ENCODE peak calls at places on chromosome 7, in seven cellular contexts. V is Peyer's patch; Q is CD8-positive, alpha-beta T cell; I is spleen; X is fibroblast of lung; B is Panc1; E is AG04450. R is an unnamed sample. For H3K9me3, the result is how much of the 10 kb centered on the place peaks cover.

GRCh38 chr7:88044069-88044468 is 110.0 kb downstream of the ADAM22 start:
- DNase-seq in V (no peak), Q (no peak), I (no peak), X (no peak), B (no peak), E (no peak), R (no peak)

GRCh38 chr7:2934984-2935740 is 91.1 kb upstream of the GNA12 start:
- DNase-seq in V (peak), Q (no peak), I (peak), X (no peak), B (no peak), E (no peak), R (peak)

GRCh38 chr7:71612011-71612410 is 480.1 kb downstream of the GALNT17 start:
- DNase-seq in V (no peak), Q (no peak), I (no peak), X (peak), B (no peak), E (no peak), R (no peak)

GRCh38 chr7:21261627-21262564 is 166.0 kb upstream of the SP4 start:
- DNase-seq in V (no peak), Q (peak), I (peak), X (peak), B (no peak), E (no peak), R (no peak)

GRCh38 chr7:78370931-78371330 is 572.4 kb downstream of the PHTF2 start:
- DNase-seq in V (no peak), Q (no peak), I (no peak), X (no peak), B (no peak), E (no peak), R (no peak)

GRCh38 chr7:51430480-51431086 is 114.0 kb upstream of the COBL start:
- DNase-seq in V (no peak), Q (peak), I (no peak), X (peak), B (peak), E (no peak), R (no peak)

GRCh38 chr7:28083159-28083997 is 97.2 kb downstream of the JAZF1 start:
- DNase-seq in V (no peak), Q (no peak), I (no peak), X (no peak), B (no peak), E (no peak), R (no peak)

GRCh38 chr7:135659159-135659837 is 3.0 kb upstream of the STMP1 start:
- DNase-seq in V (no peak), Q (no peak), I (no peak), X (peak), B (no peak), E (no peak), R (no peak)

GRCh38 chr7:33932221-33932620 is 26.9 kb downstream of the BMPER start:
- DNase-seq in V (no peak), Q (no peak), I (no peak), X (no peak), B (no peak), E (no peak), R (no peak)

GRCh38 chr7:157384301-157384700 is 47.5 kb downstream of the DNAJB6 start:
- DNase-seq in V (no peak), Q (no peak), I (no peak), X (peak), B (no peak), E (no peak), R (no peak)
- H3K27ac ChIP-seq in V (no peak), Q (no peak), I (no peak), X (no peak), B (no peak), E (no peak), R (no peak)

GRCh38 chr7:157844141-157844540 is 507.3 kb downstream of the DNAJB6 start:
- DNase-seq in V (no peak), Q (no peak), I (no peak), X (no peak), B (no peak), E (no peak), R (no peak)
- H3K9me3 ChIP-seq in V (under half), Q (under half), I (under half), X (under half), B (under half), E (half or more), R (under half)

DNA sequence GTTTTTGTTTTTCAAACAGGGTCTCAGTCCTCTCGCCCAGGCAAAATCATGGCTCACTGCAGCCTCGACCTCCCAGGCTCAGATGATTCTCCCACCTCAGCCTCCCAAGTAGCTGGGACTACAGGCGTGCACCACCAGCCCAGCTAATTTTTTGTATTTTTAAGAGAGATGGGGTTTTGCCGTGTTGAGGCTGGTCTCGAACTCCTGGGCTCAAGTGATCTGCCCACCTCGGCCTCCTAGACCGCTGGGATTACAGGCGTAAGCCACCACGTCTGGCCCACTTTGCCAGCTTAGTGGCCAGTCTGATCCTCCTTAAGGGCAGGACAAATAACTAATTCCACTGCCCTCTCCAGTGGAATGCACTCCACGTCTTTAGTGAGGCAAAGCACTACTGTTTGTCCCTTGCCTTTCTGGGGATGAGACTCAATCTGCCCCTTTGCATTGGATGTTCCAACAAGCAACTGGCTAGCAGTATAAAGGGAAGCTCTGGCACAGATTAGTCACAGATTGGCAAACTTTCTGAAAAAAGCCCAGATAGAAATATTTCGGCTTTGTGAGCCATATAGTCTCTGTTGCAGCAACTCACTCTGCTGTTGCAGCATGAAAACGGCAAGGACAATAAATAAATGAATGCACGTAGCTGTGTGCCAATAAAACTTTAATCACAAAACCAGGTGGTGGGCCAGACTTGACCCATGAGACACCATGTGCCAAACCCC is 143.8 kb upstream of the RHEB start:
- DNase-seq in V (no peak), Q (no peak), I (no peak), X (no peak), B (no peak), E (no peak), R (no peak)
- H3K27ac ChIP-seq in V (no peak), Q (no peak), I (no peak), X (no peak), B (no peak), E (no peak), R (no peak)

DNA sequence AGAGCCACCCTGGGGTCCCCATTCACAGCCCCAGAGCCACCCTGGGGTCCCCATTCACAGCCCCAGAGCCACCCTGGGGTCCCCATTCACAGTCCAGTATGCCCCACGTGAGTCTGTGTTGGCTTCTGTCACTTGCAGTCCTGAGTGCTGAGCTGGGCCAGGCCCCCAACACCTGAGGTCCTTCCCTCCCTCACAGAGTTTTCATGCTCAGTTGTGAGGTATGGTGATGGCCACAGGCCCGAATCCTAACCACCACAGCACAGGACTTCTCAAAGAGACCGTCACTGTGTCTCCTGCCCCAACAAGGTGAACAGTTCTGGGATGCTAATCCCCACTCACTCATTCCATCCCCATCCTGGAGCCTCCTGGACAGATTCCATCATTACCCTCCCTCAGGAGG is 239.2 kb downstream of the PTPRN2 start:
- DNase-seq in V (no peak), Q (no peak), I (no peak), X (no peak), B (no peak), E (no peak), R (no peak)
- H3K9me3 ChIP-seq in V (under half), Q (under half), I (under half), X (under half), B (under half), E (half or more), R (under half)